ENCODE peak calls at places on chromosome 13, in ten cellular contexts. F is AML-193, E is psoas muscle, M is RWPE1, B is fibroblast of mammary gland, U is NT2/D1, K is occipital lobe, S is right cardiac atrium, H is substantia nigra, T is pancreas. I is an unnamed sample.

GRCh38 chr13:19860884-19861655 is 2.4 kb downstream of the ZMYM5 start:
- DNase-seq in F (no peak), E (no peak), M (no peak), B (peak; percentile 66), U (peak; percentile 5), K (peak; percentile 1), S (no peak), H (no peak), T (no peak), I (no peak)

GRCh38 chr13:93473441-93474270 is 247.0 kb downstream of the GPC6 start:
- DNase-seq in F (no peak), E (no peak), M (no peak), B (no peak), U (no peak), K (no peak), S (peak; percentile 39), H (no peak), T (no peak), I (no peak)

GRCh38 chr13:23794267-23795161 is 94.7 kb downstream of the MIPEP start:
- DNase-seq in F (no peak), E (no peak), M (no peak), B (peak; percentile 67), U (no peak), K (no peak), S (no peak), H (no peak), T (no peak), I (no peak)

GRCh38 chr13:108895220-108895704 is 265.9 kb downstream of the MYO16 start:
- DNase-seq in F (peak; percentile 50), E (no peak), M (peak; percentile 42), B (peak; percentile 71), U (no peak), K (no peak), S (no peak), H (no peak), T (no peak), I (no peak)

GRCh38 chr13:81140675-81141074 is 799.7 kb upstream of the SPRY2 start:
- DNase-seq in F (no peak), E (no peak), M (no peak), B (no peak), U (peak; percentile 33), K (no peak), S (no peak), H (no peak), T (no peak), I (no peak)

GRCh38 chr13:84096221-84096620 is 213.9 kb upstream of the SLITRK1 start:
- DNase-seq in F (no peak), E (no peak), M (no peak), B (peak; percentile 20), U (no peak), K (no peak), S (no peak), H (no peak), T (no peak), I (no peak)

GRCh38 chr13:111854403-111854802 is 212.5 kb upstream of the SOX1 start:
- DNase-seq in F (no peak), E (no peak), M (no peak), B (no peak), U (no peak), K (no peak), S (no peak), H (no peak), T (no peak), I (no peak)

GRCh38 chr13:44759723-44760360 is 183.7 kb upstream of the TSC22D1 start:
- DNase-seq in F (no peak), E (peak; percentile 18), M (peak; percentile 26), B (no peak), U (no peak), K (no peak), S (no peak), H (no peak), T (peak; percentile 81), I (no peak)